ENCODE peak calls at places on chromosomes 12 and 14, in five cellular contexts. P is GM12878, A is K562, W is HepG2, B is H1. F is an unnamed sample.

GRCh38 chr12:100154472-100155247 is 12.0 kb upstream of the BLTP3B start:
- DNase-seq in P (no peak), A (peak), B (peak), W (peak), F (peak)

GRCh38 chr12:125373375-125373774 is 308.1 kb downstream of the AACS start:
- DNase-seq in A (no peak), B (no peak), W (no peak), P (no peak), F (no peak)

GRCh38 chr12:129540954-129541353 is 362.9 kb downstream of the TMEM132D start:
- DNase-seq in P (no peak), B (no peak), A (no peak), W (no peak), F (no peak)

GRCh38 chr12:26044007-26044394 is 80.8 kb downstream of the BHLHE41 start:
- DNase-seq in W (no peak), B (no peak), P (no peak), A (no peak), F (no peak)

GRCh38 chr12:110270125-110270962 is 10.7 kb upstream of the ATP2A2 start:
- DNase-seq in B (no peak), P (no peak), W (peak), A (peak), F (no peak)

GRCh38 chr14:24171422-24172260 is at the start of gene REC8:
- DNase-seq in P (peak), W (no peak), B (peak), A (no peak), F (no peak)

GRCh38 chr12:118190266-118190665 is 54.3 kb downstream of the PEBP1 start:
- DNase-seq in W (no peak), A (no peak), B (no peak), P (no peak), F (no peak)

GRCh38 chr14:65296402-65296801 is 116.1 kb upstream of the FUT8 start:
- DNase-seq in A (no peak), B (no peak), P (no peak), W (no peak), F (no peak)

GRCh38 chr12:131281016-131281415 is 327.3 kb downstream of the ADGRD1 start:
- DNase-seq in A (no peak), P (no peak), B (no peak), W (no peak), F (no peak)

GRCh38 chr12:94140556-94140955 is 7.8 kb upstream of the PLXNC1 start:
- DNase-seq in A (peak), W (peak), B (peak), P (no peak), F (peak)

GRCh38 chr14:68610251-68610793 is 182.5 kb downstream of the ZFP36L1 start:
- DNase-seq in B (no peak), P (no peak), W (peak), A (no peak), F (peak)

GRCh38 chr14:31090872-31091764 is 64.9 kb upstream of the STRN3 start:
- DNase-seq in P (no peak), W (peak), B (no peak), A (no peak), F (no peak)

GRCh38 chr14:95577067-95577800 is 42.4 kb downstream of the GLRX5 start:
- DNase-seq in P (peak), W (no peak), A (no peak), B (no peak), F (no peak)
- TF ChIP-seq SIN3A in P (no peak), W (no peak), A (no peak), B (no peak), F (no peak)

GRCh38 chr12:33605776-33606175 is 166.2 kb upstream of the SYT10 start:
- DNase-seq in W (peak), P (no peak), A (no peak), B (no peak), F (no peak)
- TF ChIP-seq CEBPB in W (no peak), P (no peak), A (no peak), B (no peak), F (no peak)

GRCh38 chr14:72597834-72598233 is 296.1 kb downstream of the DPF3 start:
- DNase-seq in P (no peak), W (no peak), A (no peak), B (no peak), F (no peak)
- TF ChIP-seq SIN3A in P (no peak), W (no peak), A (no peak), B (no peak), F (no peak)

GRCh38 chr12:13126494-13126893 is 23.0 kb upstream of the GSG1 start:
- DNase-seq in P (no peak), A (no peak), B (no peak), W (no peak), F (no peak)

GRCh38 chr12:13130981-13131380 is 27.5 kb upstream of the GSG1 start:
- DNase-seq in W (no peak), B (no peak), P (no peak), A (no peak), F (no peak)

GRCh38 chr12:13127476-13127875 is 24.0 kb upstream of the GSG1 start:
- DNase-seq in B (no peak), W (peak), P (no peak), A (no peak), F (no peak)

GRCh38 chr12:13125996-13126395 is 22.5 kb upstream of the GSG1 start:
- DNase-seq in W (no peak), P (no peak), A (no peak), B (no peak), F (no peak)

GRCh38 chr12:13128291-13129000 is 25.0 kb upstream of the GSG1 start:
- DNase-seq in A (no peak), B (no peak), P (no peak), W (no peak), F (no peak)
- TF ChIP-seq CEBPB in A (no peak), B (no peak), P (no peak), W (no peak), F (no peak)

GRCh38 chr12:91923864-91924263 is 221.8 kb downstream of the BTG1 start:
- DNase-seq in P (no peak), W (no peak), B (no peak), A (no peak), F (no peak)

GRCh38 chr12:91922139-91922538 is 223.5 kb downstream of the BTG1 start:
- DNase-seq in P (no peak), W (no peak), B (no peak), A (no peak), F (no peak)

GRCh38 chr12:91921555-91921954 is 224.1 kb downstream of the BTG1 start:
- DNase-seq in B (no peak), A (no peak), P (no peak), W (no peak), F (no peak)

GRCh38 chr12:91920740-91921139 is 224.9 kb downstream of the BTG1 start:
- DNase-seq in A (no peak), W (no peak), P (no peak), B (no peak), F (no peak)

GRCh38 chr12:91922674-91923073 is 223.0 kb downstream of the BTG1 start:
- DNase-seq in B (no peak), P (no peak), A (no peak), W (no peak), F (no peak)
- TF ChIP-seq SIN3A in B (no peak), P (no peak), A (no peak), W (no peak), F (no peak)

GRCh38 chr14:73762375-73762822 is 48.2 kb upstream of the PNMA1 start:
- DNase-seq in A (no peak), P (peak), W (no peak), B (no peak), F (no peak)
- TF ChIP-seq CEBPB in A (no peak), P (no peak), W (no peak), B (no peak), F (no peak)

GRCh38 chr12:12784116-12784515 is 1.3 kb upstream of the APOLD1 start:
- DNase-seq in A (no peak), P (no peak), B (peak), W (no peak), F (no peak)

GRCh38 chr12:12786371-12786715 is 884 bp downstream of the APOLD1 start:
- DNase-seq in A (no peak), P (no peak), W (no peak), B (no peak), F (no peak)

GRCh38 chr12:12788131-12788530 is 2.7 kb downstream of the APOLD1 start:
- DNase-seq in B (no peak), P (no peak), W (no peak), A (no peak), F (no peak)

GRCh38 chr12:12786716-12787601 is 1.5 kb downstream of the APOLD1 start:
- DNase-seq in B (peak), P (no peak), A (peak), W (peak), F (no peak)

DNA sequence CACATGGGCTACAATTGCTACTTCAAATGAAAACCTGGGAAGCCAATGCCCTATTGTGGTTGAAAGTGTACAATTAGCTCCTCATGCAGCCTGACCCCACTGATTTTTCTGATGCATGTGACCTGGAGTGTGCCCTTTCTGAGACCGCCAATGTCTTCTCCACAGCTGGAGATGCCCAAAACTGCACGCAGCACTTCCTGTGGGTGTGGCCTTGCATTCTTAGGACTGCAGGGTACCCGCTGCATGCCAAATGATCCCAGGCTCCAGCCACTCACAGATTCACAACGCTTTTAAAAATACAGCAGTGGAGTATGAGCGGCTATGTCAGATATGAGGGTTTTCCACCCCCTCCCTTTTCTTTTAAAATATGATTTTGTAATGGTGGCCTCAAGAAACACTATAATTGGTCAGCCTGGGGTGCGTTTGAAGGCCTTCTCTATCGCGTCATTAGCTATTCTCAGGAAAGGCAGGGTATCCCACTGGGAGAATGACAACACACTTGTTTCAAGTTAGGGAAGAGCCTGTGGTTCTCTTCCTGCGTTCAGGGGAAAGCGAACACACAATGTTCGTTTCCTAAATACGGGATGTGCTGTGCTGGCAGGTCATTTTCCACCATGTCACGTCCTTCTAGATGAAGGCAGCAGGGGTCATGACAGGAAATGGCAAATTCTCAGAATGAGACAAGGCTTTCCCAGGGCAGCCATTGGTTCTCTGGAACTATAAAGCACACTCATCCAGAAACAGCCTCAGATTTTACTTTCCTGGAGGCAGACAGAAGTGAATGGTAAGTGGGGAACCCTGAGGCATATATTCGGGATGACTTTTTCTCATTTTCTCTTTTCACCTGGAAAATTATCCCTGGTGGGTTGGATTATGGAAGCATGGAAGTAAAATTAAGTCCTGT is at the start of gene APOLD1:
- DNase-seq in A (no peak), B (peak), P (no peak), W (no peak), F (no peak)
- TF ChIP-seq SIN3A in A (no peak), B (no peak), P (no peak), W (no peak), F (no peak)

DNA sequence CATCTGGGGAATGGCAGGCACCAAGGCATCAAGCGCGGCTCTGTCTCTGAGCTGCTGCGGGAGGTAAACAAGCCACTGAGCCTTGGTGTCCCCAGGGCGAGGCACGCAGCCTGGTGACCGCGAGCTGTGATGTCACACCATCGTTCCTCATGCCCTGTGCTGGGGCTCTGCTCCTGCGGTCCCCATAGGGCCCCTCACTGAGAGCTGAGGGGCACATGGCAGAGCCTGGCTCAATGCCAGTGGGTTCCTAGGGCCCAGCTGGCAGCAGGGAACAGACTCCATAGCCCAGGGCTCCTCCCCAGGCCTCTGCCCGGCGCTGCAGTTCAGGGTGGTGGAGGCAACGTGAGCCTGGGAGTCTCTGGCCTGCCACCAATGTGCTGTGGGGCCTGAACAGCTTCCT is 22.6 kb downstream of the CHGA start:
- DNase-seq in W (no peak), B (no peak), A (no peak), P (no peak), F (no peak)
- TF ChIP-seq CEBPB in W (no peak), B (no peak), A (no peak), P (no peak), F (no peak)

DNA sequence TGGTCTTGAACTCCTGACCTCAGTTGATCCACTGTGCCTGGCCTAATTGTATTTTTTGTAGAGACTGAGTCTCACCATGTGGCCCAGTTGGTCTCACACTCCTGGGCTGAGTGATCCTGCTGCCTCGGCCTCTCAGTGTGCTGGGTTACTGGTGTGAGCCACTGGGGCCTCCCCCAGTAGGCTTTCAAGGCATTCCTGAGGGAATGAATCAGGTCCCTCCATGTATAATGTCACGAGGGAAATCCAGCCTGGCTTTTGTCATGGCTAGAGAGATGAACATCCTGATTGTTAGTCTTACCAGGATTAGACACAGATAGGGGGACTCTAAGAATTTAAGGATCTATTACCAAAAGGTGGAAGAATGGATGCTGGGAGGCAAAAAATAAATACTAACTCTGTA is 51.9 kb downstream of the CPSF2 start:
- DNase-seq in P (no peak), A (no peak), B (no peak), W (no peak), F (no peak)
- TF ChIP-seq SIN3A in P (no peak), A (no peak), B (no peak), W (no peak), F (no peak)

F was measured in HCT116.